ENCODE peak calls at places on chromosomes 6 and 20, in seven cellular contexts. I is psoas muscle, O is ovary, L is AG09319, V is mammary epithelial cell, B is heart right ventricle, N is AG04450. Y is an unnamed sample.

GRCh38 chr6:109008537-109008950 is 86.1 kb downstream of the SESN1 start:
- DNase-seq in L (no peak), B (no peak), V (no peak), I (no peak), O (no peak), N (no peak), Y (no peak)

GRCh38 chr6:148261470-148261869 is 81.2 kb upstream of the SASH1 start:
- DNase-seq in V (no peak), O (no peak), N (no peak), B (no peak), I (no peak), L (no peak), Y (no peak)

GRCh38 chr6:156969233-156969632 is 192.1 kb downstream of the ARID1B start:
- DNase-seq in I (no peak), N (no peak), L (no peak), B (no peak), V (no peak), O (no peak), Y (no peak)

GRCh38 chr20:58817748-58818147 is 33.0 kb downstream of the GNAS-AS1 start:
- DNase-seq in V (no peak), L (no peak), B (no peak), I (no peak), N (no peak), O (no peak), Y (no peak)

GRCh38 chr6:121838842-121839241 is 403.4 kb downstream of the GJA1 start:
- DNase-seq in O (no peak), N (no peak), L (no peak), B (peak; percentile 66), V (peak; percentile 96), I (no peak), Y (no peak)

GRCh38 chr6:67450641-67451040 is 1184.4 kb upstream of the ADGRB3 start:
- DNase-seq in O (no peak), V (no peak), L (no peak), B (no peak), N (no peak), I (no peak), Y (no peak)

GRCh38 chr6:25137497-25137896 is 141.7 kb upstream of the CARMIL1 start:
- DNase-seq in N (no peak), B (no peak), O (no peak), V (no peak), L (no peak), I (no peak), Y (no peak)

GRCh38 chr20:38725959-38726848 is 1.9 kb downstream of the SLC32A1 start:
- DNase-seq in L (no peak), O (no peak), V (no peak), I (no peak), N (no peak), B (peak; percentile 41), Y (peak; percentile 64)

GRCh38 chr20:23094213-23094896 is 8.2 kb upstream of the CD93 start:
- DNase-seq in O (no peak), B (no peak), L (no peak), I (no peak), N (no peak), V (no peak), Y (no peak)

DNA sequence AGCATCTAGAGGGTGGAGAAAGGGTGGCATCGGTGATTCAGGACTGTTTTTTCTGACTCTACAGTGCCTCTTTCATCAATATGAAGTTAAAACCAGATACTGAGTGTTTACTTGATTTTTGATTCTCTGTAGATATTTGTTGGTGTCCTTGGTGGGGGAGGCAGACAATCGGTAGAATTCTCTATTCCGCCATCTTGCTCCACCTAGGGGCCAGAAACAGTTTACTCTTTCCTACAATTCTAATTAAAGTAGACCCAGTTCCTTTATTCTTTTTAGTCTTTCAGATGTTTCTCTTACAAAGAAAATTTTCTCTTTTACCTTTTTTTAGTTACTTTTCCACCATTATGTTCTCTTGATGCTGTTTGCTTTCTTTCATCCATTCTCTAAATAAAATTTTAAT is 162.1 kb upstream of the RAB32 start:
- DNase-seq in B (no peak), I (no peak), L (no peak), V (no peak), N (no peak), O (no peak), Y (no peak)
- TF ChIP-seq CTCF in B (no peak), I (no peak), L (peak; percentile 15), V (peak; percentile 30), N (peak; percentile 20), O (no peak), Y (no peak)

DNA sequence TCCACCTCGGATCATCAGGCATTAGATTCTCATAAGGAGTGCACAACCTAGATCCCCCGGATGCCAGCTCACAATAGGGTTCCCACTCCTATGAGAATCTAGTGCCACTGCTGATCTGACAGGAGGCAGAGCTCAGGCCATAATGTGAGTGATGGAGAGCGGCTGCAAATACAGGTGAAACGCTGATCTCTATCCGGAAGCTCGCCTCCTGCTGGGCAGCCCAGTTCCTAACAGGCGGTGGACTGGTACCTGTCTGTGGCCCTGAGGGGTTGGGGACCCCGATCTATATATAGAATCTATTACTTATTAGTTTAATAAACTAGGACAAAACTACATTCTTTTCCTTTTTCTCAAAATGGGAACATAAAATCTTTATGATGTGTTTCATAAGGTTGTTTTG is 741.9 kb downstream of the RFPL4B start:
- DNase-seq in L (no peak), N (no peak), I (no peak), V (no peak), O (no peak), B (no peak), Y (no peak)
- TF ChIP-seq CTCF in L (no peak), N (no peak), I (no peak), V (no peak), O (no peak), B (no peak), Y (no peak)

GRCh38 chr6:169495601-169496000 is 206.2 kb downstream of the WDR27 start:
- DNase-seq in I (no peak), B (no peak), N (no peak), O (no peak), L (no peak), V (no peak), Y (no peak)
- TF ChIP-seq CTCF in I (no peak), B (no peak), N (no peak), O (no peak), L (no peak), V (no peak), Y (no peak)

GRCh38 chr6:31706599-31706998 is at the start of gene LY6G6F:
- DNase-seq in B (no peak), L (no peak), N (no peak), I (no peak), O (no peak), V (no peak), Y (no peak)

GRCh38 chr6:31702421-31702818 is 704 bp downstream of the ABHD16A start:
- DNase-seq in V (no peak), I (no peak), L (no peak), B (no peak), N (no peak), O (no peak), Y (no peak)

GRCh38 chr6:31701666-31702420 is 1.3 kb downstream of the ABHD16A start:
- DNase-seq in I (peak; percentile 91), L (no peak), N (no peak), B (peak; percentile 53), V (no peak), O (no peak), Y (no peak)

GRCh38 chr6:31700716-31701401 is 2.3 kb downstream of the ABHD16A start:
- DNase-seq in I (no peak), L (no peak), O (no peak), V (no peak), B (no peak), N (no peak), Y (no peak)

GRCh38 chr6:31702819-31703716 is at the start of gene ABHD16A:
- DNase-seq in V (peak; percentile 97), B (peak; percentile 99), N (peak; percentile 95), L (peak; percentile 96), I (peak; percentile 99), O (peak; percentile 99), Y (peak; percentile 98)
- TF ChIP-seq CTCF in V (no peak), B (no peak), N (no peak), L (no peak), I (peak; percentile 9), O (peak; percentile 19), Y (no peak)

GRCh38 chr6:36837686-36838085 is 1.6 kb downstream of the CPNE5 start:
- DNase-seq in B (no peak), N (no peak), O (no peak), I (no peak), V (no peak), L (no peak), Y (no peak)
- TF ChIP-seq CTCF in B (no peak), N (no peak), O (no peak), I (no peak), V (no peak), L (no peak), Y (no peak)

GRCh38 chr6:152748843-152749242 is 1.8 kb upstream of the VIP start:
- DNase-seq in I (no peak), V (no peak), N (no peak), L (no peak), B (no peak), O (no peak), Y (no peak)
- TF ChIP-seq CTCF in I (peak; percentile 17), V (peak; percentile 38), N (peak; percentile 30), L (no peak), B (no peak), O (no peak), Y (peak; percentile 39)

DNA sequence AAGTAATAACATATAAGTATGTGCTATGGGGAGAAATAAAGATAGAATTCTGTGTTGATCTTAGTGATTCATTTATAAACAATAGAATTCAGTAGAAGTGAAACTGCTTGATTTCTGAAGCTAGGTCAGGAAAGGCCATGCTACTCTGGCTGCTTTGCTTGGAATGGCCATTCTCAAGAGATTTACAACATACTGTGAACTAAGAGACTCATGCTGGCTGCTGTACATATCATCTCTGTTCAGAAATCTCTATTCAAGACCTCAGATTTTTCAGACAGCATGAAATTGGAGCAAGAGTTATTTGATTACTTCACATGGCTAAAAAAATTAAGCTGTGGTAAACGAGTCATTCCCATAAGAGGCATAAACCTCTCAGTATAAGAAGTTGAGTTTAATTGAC is 662.6 kb downstream of the BCKDHB start:
- DNase-seq in O (no peak), V (no peak), N (peak; percentile 58), I (no peak), L (peak; percentile 28), B (no peak), Y (no peak)
- TF ChIP-seq CTCF in O (no peak), V (no peak), N (no peak), I (no peak), L (no peak), B (no peak), Y (no peak)

Y was measured in D721Med.